ENCODE peak calls at places on chromosome 14, in eight cellular contexts. B is IMR-90, A is A549, Z is HCT116, R is HepG2, P is SK-N-SH, J is H1, F is GM12878. Q is an unnamed sample.

GRCh38 chr14:54366726-54367707 is 29.8 kb upstream of the CDKN3 start:
- DNase-seq in A (peak), R (peak), B (peak), Z (peak), P (peak), J (no peak), F (no peak), Q (peak)

GRCh38 chr14:98974113-98974512 is 297.9 kb downstream of the BCL11B start:
- DNase-seq in J (no peak), B (no peak), R (no peak), P (no peak), Z (no peak), A (no peak), F (no peak), Q (no peak)

GRCh38 chr14:40232302-40232701 is 800.1 kb upstream of the FBXO33 start:
- DNase-seq in P (no peak), R (no peak), J (no peak), F (no peak), Z (no peak), A (no peak), B (no peak), Q (no peak)

GRCh38 chr14:56738020-56738419 is 72.3 kb downstream of the OTX2 start:
- DNase-seq in F (no peak), J (no peak), R (no peak), A (no peak), B (no peak), P (no peak), Z (no peak), Q (no peak)

GRCh38 chr14:80202888-80203562 is 8.3 kb downstream of the DIO2 start:
- DNase-seq in A (peak), Z (no peak), F (no peak), R (peak), P (peak), J (peak), B (no peak), Q (peak)

GRCh38 chr14:61409782-61410181 is 88.4 kb downstream of the PRKCH start:
- DNase-seq in A (no peak), Z (no peak), R (no peak), J (no peak), P (no peak), F (no peak), B (no peak), Q (no peak)

GRCh38 chr14:52834440-52834842 is 43.0 kb upstream of the GNPNAT1 start:
- DNase-seq in P (peak), F (no peak), A (peak), Z (no peak), J (no peak), B (peak), R (no peak), Q (no peak)

GRCh38 chr14:33996450-33996849 is 45.6 kb upstream of the EGLN3 start:
- DNase-seq in R (no peak), F (no peak), Z (no peak), B (no peak), J (no peak), P (no peak), A (no peak), Q (no peak)

GRCh38 chr14:105144231-105144665 is 24.3 kb downstream of the JAG2 start:
- DNase-seq in J (no peak), P (no peak), A (no peak), F (no peak), R (no peak), B (no peak), Z (no peak), Q (no peak)

GRCh38 chr14:49975286-49975685 is 82.4 kb downstream of the ARF6 start:
- DNase-seq in Z (peak), R (no peak), F (no peak), P (no peak), A (peak), B (peak), J (no peak), Q (no peak)

DNA sequence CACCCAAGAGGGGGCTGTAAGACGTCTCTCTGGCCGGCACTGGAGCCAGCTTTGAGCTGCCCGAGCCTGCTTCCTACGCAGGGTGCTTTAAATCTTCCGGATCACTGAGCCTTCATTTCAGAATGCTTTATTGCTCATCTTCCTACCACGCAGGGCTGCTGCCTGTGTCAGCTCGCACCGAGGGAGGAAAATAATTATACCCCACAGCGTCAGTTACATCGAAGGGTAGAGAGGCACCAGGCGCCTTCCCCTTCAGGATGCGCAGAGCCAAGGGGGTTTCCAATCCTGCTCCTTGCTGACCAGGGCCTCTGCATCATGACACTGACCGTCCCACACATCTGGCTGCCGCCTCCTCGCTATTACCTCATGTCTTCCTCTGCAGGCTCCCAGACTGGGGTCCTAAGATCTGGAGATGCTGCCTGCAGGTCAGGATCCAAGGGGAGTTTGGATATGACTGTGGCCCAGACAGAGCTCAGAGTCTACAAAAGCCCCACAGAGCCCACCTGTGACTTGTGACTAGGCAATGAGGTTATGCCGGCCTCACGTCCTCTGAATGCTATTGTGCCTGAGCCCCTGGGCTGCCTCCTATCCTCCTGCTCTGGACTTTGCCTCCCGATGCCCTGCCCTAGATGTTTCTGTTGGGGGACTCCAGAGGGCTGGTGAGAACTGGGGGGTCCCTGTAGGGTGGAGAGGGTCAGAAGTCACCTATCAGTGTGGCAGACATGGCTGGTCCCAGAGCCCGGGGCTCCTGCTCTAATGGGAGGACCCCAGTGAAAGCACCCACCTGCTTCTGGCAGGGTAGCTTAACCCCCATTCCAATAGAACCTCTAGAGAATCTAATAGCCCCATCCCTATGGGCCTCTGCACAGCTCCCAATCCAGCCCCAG is 220.4 kb upstream of the RTL1 start:
- DNase-seq in J (no peak), F (no peak), B (no peak), P (peak), Z (no peak), R (no peak), A (no peak), Q (no peak)
- TF ChIP-seq RAD21 in J (no peak), F (no peak), B (no peak), P (no peak), Z (no peak), R (no peak), A (no peak), Q (no peak)

GRCh38 chr14:90727082-90727481 is 89.1 kb downstream of the TTC7B start:
- DNase-seq in B (no peak), R (no peak), P (no peak), Z (no peak), A (no peak), F (no peak), J (no peak), Q (no peak)
- TF ChIP-seq RAD21 in B (no peak), R (no peak), P (no peak), Z (no peak), A (no peak), F (no peak), J (no peak), Q (no peak)

GRCh38 chr14:93012516-93013367 is 89.8 kb downstream of the CHGA start:
- DNase-seq in Z (no peak), A (no peak), P (no peak), F (no peak), R (no peak), J (no peak), B (no peak), Q (no peak)
- TF ChIP-seq RAD21 in Z (no peak), A (no peak), P (no peak), F (no peak), R (no peak), J (no peak), B (no peak), Q (no peak)

GRCh38 chr14:95323917-95324316 is 4.2 kb upstream of the CLMN start:
- DNase-seq in Z (no peak), A (no peak), R (no peak), P (no peak), B (no peak), J (no peak), F (no peak), Q (no peak)

GRCh38 chr14:95327558-95328374 is 8.1 kb upstream of the CLMN start:
- DNase-seq in F (peak), Z (no peak), J (no peak), B (no peak), A (no peak), R (no peak), P (no peak), Q (no peak)

GRCh38 chr14:95328876-95329503 is 9.3 kb upstream of the CLMN start:
- DNase-seq in A (no peak), P (peak), Z (no peak), B (no peak), J (no peak), R (no peak), F (no peak), Q (no peak)

GRCh38 chr14:95329941-95330340 is 10.2 kb upstream of the CLMN start:
- DNase-seq in Z (no peak), P (no peak), J (no peak), F (no peak), R (no peak), B (no peak), A (no peak), Q (no peak)

GRCh38 chr14:95326987-95327386 is 7.3 kb upstream of the CLMN start:
- DNase-seq in F (no peak), B (no peak), P (no peak), A (no peak), Z (no peak), J (no peak), R (no peak), Q (no peak)
- TF ChIP-seq RAD21 in F (no peak), B (no peak), P (no peak), A (no peak), Z (no peak), J (no peak), R (no peak), Q (no peak)

GRCh38 chr14:65062096-65063075 is 39.9 kb downstream of the MAX start:
- DNase-seq in J (no peak), B (no peak), P (no peak), R (no peak), F (no peak), Z (no peak), A (no peak), Q (no peak)

GRCh38 chr14:65054471-65055085 is 47.7 kb downstream of the MAX start:
- DNase-seq in J (no peak), Z (no peak), R (no peak), F (no peak), B (no peak), P (no peak), A (no peak), Q (no peak)

GRCh38 chr14:65052832-65053231 is 49.5 kb downstream of the MAX start:
- DNase-seq in F (no peak), P (no peak), J (no peak), A (no peak), B (no peak), R (no peak), Z (no peak), Q (no peak)

DNA sequence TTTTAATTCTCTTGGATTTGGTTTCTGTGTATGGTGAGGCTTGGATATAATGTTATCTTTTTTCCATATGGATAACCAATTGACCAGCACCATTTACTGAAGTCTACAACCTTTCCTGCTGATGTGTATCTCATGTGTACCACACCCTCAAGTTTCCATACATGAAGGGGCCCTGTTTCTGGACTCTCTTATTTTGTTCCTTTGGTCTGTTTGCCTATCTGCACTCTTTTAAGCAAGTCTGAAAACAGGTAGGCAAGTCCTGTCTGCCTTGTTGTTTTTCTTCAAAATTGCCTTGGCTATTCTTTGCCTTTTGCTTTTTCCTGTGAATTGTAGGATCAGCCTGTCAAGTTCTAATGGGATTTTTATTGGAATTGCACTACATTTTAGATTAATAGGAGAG is 44.6 kb downstream of the MAX start:
- DNase-seq in A (no peak), F (no peak), R (no peak), P (no peak), J (no peak), Z (no peak), B (no peak), Q (no peak)
- TF ChIP-seq RAD21 in A (no peak), F (no peak), R (no peak), P (no peak), J (no peak), Z (no peak), B (no peak), Q (no peak)

DNA sequence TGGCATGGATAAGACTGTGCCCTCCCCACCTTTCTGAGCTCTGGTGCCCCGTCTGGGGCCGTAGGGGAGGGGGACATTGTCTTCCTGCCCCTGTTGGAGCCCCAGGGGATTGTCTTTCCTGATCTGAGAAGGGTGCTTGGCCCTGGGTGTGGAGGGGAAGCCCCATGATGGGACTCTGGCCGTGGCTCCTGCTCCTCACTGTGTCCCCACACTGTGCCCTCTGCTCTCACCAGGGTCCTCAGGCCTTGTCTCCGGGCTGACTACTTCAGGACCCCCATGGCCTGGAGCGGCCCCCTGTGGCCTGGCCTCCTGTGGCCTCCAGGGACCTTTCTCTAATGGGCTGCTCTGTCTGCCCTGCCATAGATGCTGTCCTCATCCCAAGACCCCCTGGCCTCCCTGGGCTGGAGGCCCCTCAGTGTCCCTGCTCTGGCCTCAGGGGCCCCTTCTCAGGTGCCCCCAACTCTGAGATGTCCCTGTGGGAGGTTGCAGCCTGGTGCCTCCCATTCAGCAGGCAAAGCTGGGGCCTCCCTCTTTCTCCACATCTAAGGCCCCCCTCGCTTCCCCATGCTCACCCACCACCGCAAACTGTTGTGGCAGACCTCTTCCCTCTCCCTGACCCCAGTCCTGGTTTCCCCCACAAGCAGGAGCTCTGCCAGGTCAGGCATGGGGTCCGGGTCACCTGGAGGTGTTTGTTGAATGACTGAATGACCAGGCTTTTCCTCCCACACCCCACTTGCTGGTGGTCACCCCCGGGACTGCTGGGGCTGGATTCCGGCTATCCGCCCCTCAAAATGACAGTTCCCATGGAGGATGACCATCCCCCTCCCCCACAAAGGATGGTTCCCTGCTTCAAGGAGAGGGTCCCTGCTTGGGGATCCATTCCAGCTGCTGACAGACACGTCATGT is 4.0 kb downstream of the KIF26A start:
- DNase-seq in Z (no peak), B (no peak), A (no peak), R (no peak), F (no peak), J (no peak), P (peak), Q (no peak)
- TF ChIP-seq RAD21 in Z (no peak), B (no peak), A (no peak), R (no peak), F (no peak), J (no peak), P (no peak), Q (no peak)

GRCh38 chr14:70317091-70317968 is 42.2 kb downstream of the COX16 start:
- DNase-seq in J (no peak), F (no peak), R (no peak), P (no peak), Z (no peak), B (no peak), A (no peak), Q (no peak)

GRCh38 chr14:70315942-70316341 is 43.5 kb downstream of the COX16 start:
- DNase-seq in B (no peak), A (no peak), P (no peak), R (no peak), F (no peak), J (no peak), Z (no peak), Q (no peak)

GRCh38 chr14:70318635-70319013 is 40.9 kb downstream of the COX16 start:
- DNase-seq in Z (no peak), F (no peak), R (no peak), A (no peak), P (no peak), B (no peak), J (no peak), Q (no peak)

GRCh38 chr14:70320294-70320693 is 39.2 kb downstream of the COX16 start:
- DNase-seq in R (no peak), P (no peak), F (no peak), Z (no peak), A (no peak), B (no peak), J (no peak), Q (no peak)

DNA sequence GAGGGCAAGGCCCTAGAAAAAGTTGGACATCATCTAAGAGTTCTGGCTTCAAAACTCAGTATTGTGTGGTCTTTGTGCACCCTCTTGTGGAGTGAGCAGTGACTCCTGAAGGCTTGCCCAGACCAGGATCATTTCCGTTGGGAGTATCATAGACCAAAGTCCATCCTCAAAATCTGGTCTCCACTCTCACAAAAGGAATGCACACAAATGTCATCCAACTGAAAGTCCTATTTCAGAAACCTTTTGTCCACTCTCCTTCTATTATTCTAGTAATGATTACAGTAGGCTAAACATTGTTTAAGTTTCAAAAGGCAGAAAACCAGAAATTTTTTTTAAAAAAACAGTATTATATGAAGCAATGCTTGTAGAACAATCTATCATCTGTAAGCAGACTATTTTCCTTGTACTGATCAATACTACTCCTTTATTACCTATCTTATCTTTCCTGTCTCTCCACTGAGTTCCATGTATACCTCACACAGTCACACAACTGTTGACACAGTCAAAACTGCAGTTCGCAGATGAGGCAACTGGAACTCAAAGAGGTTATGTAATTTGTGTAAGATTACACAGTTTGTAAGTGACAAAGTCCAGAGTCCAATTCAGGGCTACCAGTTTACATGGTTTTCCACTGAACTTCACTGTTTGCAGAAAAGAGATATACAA is 41.4 kb downstream of the COX16 start:
- DNase-seq in B (peak), A (peak), P (peak), J (peak), Z (peak), F (peak), R (peak), Q (peak)
- TF ChIP-seq RAD21 in B (peak), A (peak), P (peak), J (peak), Z (peak), F (peak), R (peak), Q (peak)

GRCh38 chr14:59309291-59309900 is 120.9 kb downstream of the DAAM1 start:
- DNase-seq in J (no peak), B (no peak), Z (no peak), R (no peak), P (no peak), F (no peak), A (no peak), Q (no peak)

GRCh38 chr14:59305231-59305630 is 116.8 kb downstream of the DAAM1 start:
- DNase-seq in R (no peak), F (no peak), B (peak), J (no peak), A (no peak), Z (no peak), P (no peak), Q (no peak)

GRCh38 chr14:59308706-59309105 is 120.2 kb downstream of the DAAM1 start:
- DNase-seq in F (no peak), Z (no peak), J (no peak), B (no peak), P (no peak), A (no peak), R (no peak), Q (no peak)

GRCh38 chr14:59305836-59306555 is 117.5 kb downstream of the DAAM1 start:
- DNase-seq in R (peak), J (no peak), A (no peak), Z (no peak), F (no peak), B (peak), P (no peak), Q (no peak)

GRCh38 chr14:59306775-59307174 is 118.3 kb downstream of the DAAM1 start:
- DNase-seq in R (no peak), J (no peak), B (peak), A (peak), F (no peak), Z (no peak), P (no peak), Q (no peak)
- TF ChIP-seq RAD21 in R (no peak), J (no peak), B (no peak), A (no peak), F (no peak), Z (no peak), P (no peak), Q (no peak)